ENCODE peak calls at places on chromosomes 16 and 17, in five cellular contexts. Y, V, J, N and U are unnamed samples.

GRCh38 chr16:1673424-1674151 is 4.5 kb upstream of the JPT2 start:
- DNase-seq in J (no peak), N (no peak), V (no peak), Y (no peak), U (no peak)

GRCh38 chr17:62965149-62965648 is 836 bp upstream of the TANC2 start:
- DNase-seq in V (no peak), J (no peak), N (peak; percentile 39), Y (no peak), U (no peak)

GRCh38 chr16:1550696-1551095 is 17.2 kb downstream of the TMEM204 start:
- DNase-seq in N (no peak), V (no peak), J (no peak), Y (no peak), U (no peak)

GRCh38 chr17:82283208-82283749 is 9.8 kb upstream of the CSNK1D start:
- DNase-seq in J (no peak), Y (no peak), V (no peak), N (peak; percentile 84), U (peak; percentile 87)

GRCh38 chr17:82649501-82650261 is 1.4 kb upstream of the WDR45B start:
- DNase-seq in N (no peak), Y (peak; percentile 34), V (no peak), J (no peak), U (no peak)

GRCh38 chr16:17313085-17313611 is 157.6 kb downstream of the XYLT1 start:
- DNase-seq in V (no peak), N (peak; percentile 64), J (no peak), Y (peak; percentile 96), U (peak; percentile 34)

GRCh38 chr17:80846932-80847331 is 144.7 kb upstream of the CHMP6 start:
- DNase-seq in N (no peak), J (no peak), Y (no peak), V (no peak), U (no peak)

GRCh38 chr17:15392326-15392739 is 50.9 kb upstream of the TEKT3 start:
- DNase-seq in Y (no peak), N (peak; percentile 93), J (no peak), V (no peak), U (peak; percentile 93)

GRCh38 chr16:51596247-51596646 is 445.2 kb upstream of the SALL1 start:
- DNase-seq in J (no peak), V (no peak), N (no peak), Y (no peak), U (no peak)

GRCh38 chr16:74743045-74743667 is 31.5 kb downstream of the FA2H start:
- DNase-seq in N (no peak), Y (no peak), J (no peak), V (no peak), U (no peak)

GRCh38 chr17:75842963-75843576 is 1.1 kb downstream of the UNC13D start:
- DNase-seq in V (no peak), N (no peak), J (no peak), Y (no peak), U (no peak)

GRCh38 chr17:15257316-15257925 is 7.7 kb downstream of the PMP22 start:
- DNase-seq in N (peak; percentile 73), Y (peak; percentile 69), V (peak; percentile 75), J (peak; percentile 84), U (peak; percentile 82)

GRCh38 chr17:8681175-8681949 is 50.8 kb upstream of the MYH10 start:
- DNase-seq in Y (no peak), V (no peak), J (no peak), N (peak; percentile 89), U (peak; percentile 20)

DNA sequence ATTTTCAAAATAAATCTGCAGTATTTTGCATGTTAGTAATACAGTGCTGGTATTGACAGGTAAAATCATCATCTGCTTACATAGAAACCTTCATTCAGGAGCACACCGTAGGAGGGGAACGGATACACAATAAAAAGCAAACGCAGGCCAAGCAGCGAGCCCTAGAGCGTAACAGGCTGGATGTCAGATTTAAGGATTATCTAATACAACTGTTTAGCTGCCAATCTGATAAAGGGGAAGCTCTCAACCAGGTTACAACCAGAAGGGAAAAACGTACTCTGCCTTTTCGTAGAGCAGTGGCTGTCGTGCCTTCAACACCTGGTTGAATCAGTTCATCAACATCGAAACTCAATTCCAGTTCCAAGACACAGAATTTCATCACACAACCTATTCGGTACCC is 16.4 kb upstream of the CUEDC1 start:
- DNase-seq in V (no peak), N (no peak), J (no peak), Y (no peak), U (no peak)
- TF ChIP-seq CTCF in V (no peak), N (no peak), J (no peak), Y (no peak), U (no peak)

DNA sequence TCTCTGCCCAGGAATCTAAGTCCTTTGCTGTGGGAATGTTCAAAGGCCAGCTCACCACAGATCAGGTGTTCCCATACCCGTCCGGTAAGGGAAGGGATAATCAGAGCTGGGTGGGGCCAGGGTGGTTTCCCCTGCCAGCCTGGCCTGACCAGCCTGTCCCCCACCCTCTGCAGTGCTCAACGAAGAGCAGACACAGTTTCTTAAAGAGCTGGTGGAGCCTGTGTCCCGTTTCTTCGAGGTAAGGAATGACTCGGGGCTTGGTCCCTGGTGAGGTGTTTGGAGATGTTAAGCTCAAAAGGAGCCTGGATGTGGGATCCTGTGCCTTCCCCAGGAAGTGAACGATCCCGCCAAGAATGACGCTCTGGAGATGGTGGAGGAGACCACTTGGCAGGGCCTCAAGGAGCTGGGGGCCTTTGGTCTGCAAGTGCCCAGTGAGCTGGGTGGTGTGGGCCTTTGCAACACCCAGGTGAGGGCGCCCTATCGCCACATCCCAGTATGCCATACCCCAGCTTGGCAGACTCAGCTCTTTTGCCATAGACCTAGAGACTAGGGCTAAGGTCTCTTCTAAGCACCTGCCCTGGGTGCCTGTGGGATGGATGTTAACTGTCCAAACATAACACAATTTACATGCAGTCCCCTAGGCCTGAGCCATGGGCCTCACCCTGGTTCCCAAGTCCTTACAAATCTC is 999 bp downstream of the ACADVL start:
- DNase-seq in N (peak; percentile 59), J (peak; percentile 64), Y (peak; percentile 74), V (peak; percentile 63), U (peak; percentile 56)
- TF ChIP-seq CTCF in N (peak; percentile 42), J (no peak), Y (no peak), V (peak; percentile 54), U (peak; percentile 76)

DNA sequence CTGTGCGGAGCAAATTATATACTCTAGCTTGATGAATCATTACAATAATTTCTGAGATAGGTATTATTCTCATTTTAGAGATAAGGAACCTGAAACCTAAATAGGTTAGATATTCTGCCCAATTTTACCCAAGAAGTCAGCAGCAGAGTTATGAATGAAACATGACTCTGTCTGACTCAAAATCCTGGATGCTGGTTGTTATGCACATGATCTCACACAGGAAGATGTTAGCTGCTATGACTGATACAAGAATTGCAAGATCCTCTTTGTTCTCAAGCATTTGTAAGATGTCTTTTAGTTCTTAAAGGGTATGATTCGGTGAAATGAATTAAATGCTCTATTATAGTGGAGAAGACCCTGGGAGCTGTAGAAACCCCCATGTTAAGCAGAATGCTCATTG is 447.8 kb downstream of the KIF2B start:
- DNase-seq in N (no peak), Y (no peak), J (no peak), V (no peak), U (no peak)
- TF ChIP-seq CTCF in N (no peak), Y (no peak), J (no peak), V (no peak), U (no peak)

GRCh38 chr17:35742896-35743477 is 10.1 kb downstream of the GAS2L2 start:
- DNase-seq in N (no peak), V (no peak), J (no peak), Y (no peak), U (no peak)

GRCh38 chr17:35738519-35739133 is 7.2 kb downstream of the RASL10B start:
- DNase-seq in Y (no peak), N (no peak), J (no peak), V (peak; percentile 21), U (no peak)

GRCh38 chr17:35740216-35740615 is 8.8 kb downstream of the RASL10B start:
- DNase-seq in J (no peak), N (no peak), Y (no peak), V (no peak), U (no peak)

GRCh38 chr17:35742496-35742895 is 10.5 kb downstream of the GAS2L2 start:
- DNase-seq in J (no peak), Y (no peak), N (no peak), V (no peak), U (no peak)

GRCh38 chr17:35740997-35741931 is 9.8 kb downstream of the RASL10B start:
- DNase-seq in Y (no peak), N (no peak), J (no peak), V (no peak), U (no peak)
- TF ChIP-seq CTCF in Y (no peak), N (no peak), J (no peak), V (no peak), U (no peak)

GRCh38 chr17:981292-981658 is 1.7 kb upstream of the NXN start:
- DNase-seq in V (no peak), N (no peak), Y (no peak), J (no peak), U (no peak)
- TF ChIP-seq CTCF in V (no peak), N (no peak), Y (no peak), J (no peak), U (peak; percentile 35)